ENCODE peak calls at places on chromosomes 1 and 21, in nine cellular contexts. P, U, J, L, N, A, Y, K and H are unnamed samples.

GRCh38 chr1:193211539-193211938 is 25.1 kb upstream of the B3GALT2 start:
- DNase-seq in P (peak; percentile 31), U (no peak), J (peak; percentile 22), L (peak; percentile 54), N (no peak), A (no peak), Y (no peak), K (peak; percentile 72), H (no peak)

GRCh38 chr1:109864063-109864822 is 46.4 kb upstream of the CSF1 start:
- DNase-seq in P (no peak), U (no peak), J (no peak), L (no peak), N (no peak), A (no peak), Y (peak; percentile 36), K (no peak), H (peak; percentile 37)

GRCh38 chr1:63501256-63501655 is 21.8 kb downstream of the ITGB3BP start:
- DNase-seq in P (no peak), U (no peak), J (no peak), L (no peak), N (no peak), A (no peak), Y (no peak), K (no peak), H (no peak)

GRCh38 chr1:77316006-77316405 is 34.2 kb downstream of the AK5 start:
- DNase-seq in P (no peak), U (no peak), J (no peak), L (no peak), N (no peak), A (no peak), Y (no peak), K (no peak), H (no peak)

GRCh38 chr21:16457498-16457897 is 727.7 kb downstream of the USP25 start:
- DNase-seq in P (no peak), U (no peak), J (no peak), L (no peak), N (no peak), A (no peak), Y (no peak), K (no peak), H (no peak)

GRCh38 chr1:176211395-176212165 is 4.5 kb upstream of the COP1 start:
- DNase-seq in P (peak; percentile 62), U (no peak), J (no peak), L (no peak), N (no peak), A (no peak), Y (no peak), K (no peak), H (no peak)

GRCh38 chr1:81823082-81823481 is 22.3 kb downstream of the ADGRL2 start:
- DNase-seq in P (no peak), U (no peak), J (no peak), L (no peak), N (no peak), A (no peak), Y (no peak), K (no peak), H (no peak)

GRCh38 chr1:246139745-246140182 is 367.3 kb downstream of the SMYD3 start:
- DNase-seq in P (no peak), U (no peak), J (peak; percentile 55), L (no peak), N (no peak), A (no peak), Y (no peak), K (peak; percentile 92), H (no peak)

GRCh38 chr1:181409981-181410380 is 73.3 kb upstream of the CACNA1E start:
- DNase-seq in P (no peak), U (no peak), J (no peak), L (no peak), N (no peak), A (no peak), Y (no peak), K (no peak), H (no peak)

GRCh38 chr1:181413836-181414235 is 69.5 kb upstream of the CACNA1E start:
- DNase-seq in P (no peak), U (no peak), J (no peak), L (no peak), N (no peak), A (no peak), Y (no peak), K (no peak), H (no peak)

GRCh38 chr1:181413195-181413815 is 70.0 kb upstream of the CACNA1E start:
- DNase-seq in P (no peak), U (no peak), J (no peak), L (no peak), N (no peak), A (no peak), Y (no peak), K (no peak), H (no peak)

GRCh38 chr1:181416268-181416855 is 67.0 kb upstream of the CACNA1E start:
- DNase-seq in P (no peak), U (no peak), J (no peak), L (no peak), N (no peak), A (no peak), Y (no peak), K (no peak), H (no peak)

GRCh38 chr1:181412746-181413145 is 70.6 kb upstream of the CACNA1E start:
- DNase-seq in P (no peak), U (no peak), J (no peak), L (no peak), N (no peak), A (no peak), Y (no peak), K (no peak), H (no peak)
- H3K4me1 ChIP-seq in P (no peaks in the 10 kb centered on the region), U (no peaks in the 10 kb centered on the region), J (no peaks in the 10 kb centered on the region), L (peaks cover 14% of the 10 kb centered on the region), N (no peaks in the 10 kb centered on the region), A (no peaks in the 10 kb centered on the region), Y (no peaks in the 10 kb centered on the region), K (no peaks in the 10 kb centered on the region), H (no peaks in the 10 kb centered on the region)

GRCh38 chr21:45365608-45366241 is 39.2 kb upstream of the COL18A1 start:
- DNase-seq in P (no peak), U (no peak), J (peak; percentile 67), L (peak; percentile 89), N (peak; percentile 14), A (no peak), Y (no peak), K (peak; percentile 67), H (no peak)
- H3K4me1 ChIP-seq in P (no peaks in the 10 kb centered on the region), U (no peaks in the 10 kb centered on the region), J (peaks cover 67% of the 10 kb centered on the region), L (peaks cover 68% of the 10 kb centered on the region), N (peaks cover 66% of the 10 kb centered on the region), A (no peaks in the 10 kb centered on the region), Y (no peaks in the 10 kb centered on the region), K (peaks cover 44% of the 10 kb centered on the region), H (no peaks in the 10 kb centered on the region)

DNA sequence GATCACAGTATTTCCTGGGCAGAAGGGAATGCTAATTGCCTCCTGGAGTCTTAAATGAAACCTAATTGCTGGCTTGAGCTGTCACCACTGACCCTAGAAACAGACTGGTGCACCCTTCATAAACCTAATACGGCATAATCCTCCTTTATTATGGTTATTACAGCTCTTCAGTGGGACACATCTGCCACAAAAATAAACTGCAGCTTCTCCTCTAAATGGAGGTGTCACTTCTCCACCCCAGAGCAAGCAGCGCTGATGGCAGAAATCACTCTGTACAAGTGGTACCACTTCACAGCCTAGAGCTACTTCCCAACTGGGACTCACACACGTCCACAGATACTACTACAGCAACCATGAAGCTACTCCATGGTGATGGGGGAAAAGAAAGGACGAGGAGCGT is 11.1 kb downstream of the PTPN14 start:
- DNase-seq in P (no peak), U (no peak), J (no peak), L (no peak), N (no peak), A (no peak), Y (no peak), K (no peak), H (no peak)
- H3K4me1 ChIP-seq in P (no peaks in the 10 kb centered on the region), U (peaks cover 17% of the 10 kb centered on the region), J (peaks cover 10% of the 10 kb centered on the region), L (peaks cover 10% of the 10 kb centered on the region), N (peaks cover 73% of the 10 kb centered on the region), A (no peaks in the 10 kb centered on the region), Y (no peaks in the 10 kb centered on the region), K (no peaks in the 10 kb centered on the region), H (peaks cover 7% of the 10 kb centered on the region)

GRCh38 chr1:203465146-203465798 is 10.3 kb upstream of the PRELP start:
- DNase-seq in P (no peak), U (no peak), J (no peak), L (no peak), N (no peak), A (peak; percentile 84), Y (no peak), K (no peak), H (no peak)
- H3K4me1 ChIP-seq in P (no peaks in the 10 kb centered on the region), U (no peaks in the 10 kb centered on the region), J (peaks cover 6% of the 10 kb centered on the region), L (no peaks in the 10 kb centered on the region), N (peaks cover 57% of the 10 kb centered on the region), A (peaks cover 5% of the 10 kb centered on the region), Y (no peaks in the 10 kb centered on the region), K (no peaks in the 10 kb centered on the region), H (peaks cover 18% of the 10 kb centered on the region)

GRCh38 chr1:85318217-85318616 is 41.8 kb upstream of the BCL10 start:
- DNase-seq in P (no peak), U (no peak), J (no peak), L (no peak), N (no peak), A (no peak), Y (no peak), K (no peak), H (no peak)
- H3K4me1 ChIP-seq in P (no peaks in the 10 kb centered on the region), U (peaks cover 20% of the 10 kb centered on the region), J (peaks cover 76% of the 10 kb centered on the region), L (peaks cover 23% of the 10 kb centered on the region), N (peaks cover 57% of the 10 kb centered on the region), A (no peaks in the 10 kb centered on the region), Y (no peaks in the 10 kb centered on the region), K (peaks cover 21% of the 10 kb centered on the region), H (no peaks in the 10 kb centered on the region)

DNA sequence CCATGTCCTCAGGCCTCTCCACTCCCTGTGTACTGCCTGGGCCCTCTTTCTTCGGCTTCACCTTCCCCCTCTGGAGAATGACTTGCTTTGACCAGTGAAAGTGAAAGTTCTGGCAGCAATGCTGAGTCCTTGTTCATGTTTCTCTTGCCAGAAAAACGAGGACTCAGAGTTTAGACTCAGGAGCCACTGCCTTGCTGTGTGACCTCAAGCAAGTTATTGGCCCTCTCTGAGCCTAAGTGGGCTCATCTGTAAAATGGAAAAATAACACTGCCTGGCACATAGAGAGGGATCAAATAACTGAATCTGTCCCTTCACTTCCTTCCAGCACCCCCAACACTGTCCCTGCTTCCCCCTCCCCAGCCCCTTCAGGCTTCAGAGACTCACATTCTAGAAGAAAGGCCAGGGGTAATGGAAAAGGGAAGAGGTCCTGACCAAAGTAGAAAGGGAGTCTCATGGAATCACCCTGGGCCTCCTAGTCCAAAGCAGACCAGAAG is 1.6 kb downstream of the C1QA start:
- DNase-seq in P (no peak), U (no peak), J (no peak), L (no peak), N (no peak), A (no peak), Y (no peak), K (no peak), H (no peak)
- H3K4me1 ChIP-seq in P (no peaks in the 10 kb centered on the region), U (no peaks in the 10 kb centered on the region), J (peaks cover 5% of the 10 kb centered on the region), L (no peaks in the 10 kb centered on the region), N (peaks cover 6% of the 10 kb centered on the region), A (no peaks in the 10 kb centered on the region), Y (no peaks in the 10 kb centered on the region), K (no peaks in the 10 kb centered on the region), H (no peaks in the 10 kb centered on the region)

GRCh38 chr1:18947570-18947969 is 8.9 kb downstream of the IFFO2 start:
- DNase-seq in P (no peak), U (no peak), J (no peak), L (no peak), N (no peak), A (no peak), Y (no peak), K (no peak), H (no peak)
- H3K4me1 ChIP-seq in P (peaks cover 22% of the 10 kb centered on the region), U (peaks cover 3% of the 10 kb centered on the region), J (peaks cover 83% of the 10 kb centered on the region), L (peaks cover 29% of the 10 kb centered on the region), N (peaks cover 77% of the 10 kb centered on the region), A (no peaks in the 10 kb centered on the region), Y (no peaks in the 10 kb centered on the region), K (peaks cover 9% of the 10 kb centered on the region), H (no peaks in the 10 kb centered on the region)